ENCODE peak calls at places on chromosomes 16 and 17, in eight cellular contexts. I is SK-N-SH, P is HepG2, O is K562, Y is HL-60, V is GM12892, J is transverse colon, H is suprapubic skin. R is an unnamed sample.

GRCh38 chr16:72371307-72372081 is 199.5 kb upstream of the PMFBP1 start:
- DNase-seq in V (no peak), J (no peak), O (no peak), Y (peak), P (no peak), I (no peak), H (no peak), R (no peak)

GRCh38 chr17:41008811-41009210 is at the start of gene KRTAP3-1:
- DNase-seq in I (no peak), P (peak), H (no peak), O (no peak), J (no peak), V (no peak), Y (no peak), R (no peak)

GRCh38 chr16:3235856-3236669 is 1.1 kb upstream of the ZNF200 start:
- DNase-seq in O (peak), I (no peak), J (peak), H (no peak), V (no peak), P (no peak), Y (peak), R (peak)

GRCh38 chr16:70737377-70738082 is 51.7 kb upstream of the MTSS2 start:
- DNase-seq in P (no peak), Y (peak), H (peak), I (peak), V (peak), O (no peak), J (peak), R (peak)

GRCh38 chr17:76447931-76448652 is 4.9 kb downstream of the UBE2O start:
- DNase-seq in P (no peak), Y (no peak), J (no peak), H (no peak), I (peak), V (no peak), O (no peak), R (no peak)

GRCh38 chr17:27895940-27896535 is 2.9 kb upstream of the LYRM9 start:
- DNase-seq in I (no peak), H (no peak), P (no peak), O (no peak), J (no peak), V (no peak), Y (no peak), R (no peak)

GRCh38 chr17:47694818-47695663 is 1.1 kb downstream of the TBKBP1 start:
- DNase-seq in H (no peak), O (peak), Y (peak), J (peak), V (no peak), P (no peak), I (peak), R (peak)

GRCh38 chr17:73342057-73342522 is 30.3 kb upstream of the CDC42EP4 start:
- DNase-seq in I (peak), J (peak), V (no peak), H (peak), P (no peak), Y (no peak), O (no peak), R (peak)

GRCh38 chr17:81518785-81519283 is 6.2 kb upstream of the ACTG1 start:
- DNase-seq in H (no peak), V (no peak), J (peak), O (peak), P (no peak), I (no peak), Y (peak), R (no peak)

GRCh38 chr17:50627782-50628601 is 6.7 kb upstream of the ABCC3 start:
- DNase-seq in O (no peak), I (peak), P (peak), Y (no peak), H (no peak), J (peak), V (no peak), R (no peak)

GRCh38 chr17:73062726-73063125 is 29.8 kb downstream of the SLC39A11 start:
- DNase-seq in I (no peak), P (no peak), J (no peak), V (no peak), Y (no peak), O (no peak), H (no peak), R (no peak)

GRCh38 chr17:17146791-17147406 is 59.2 kb downstream of the PLD6 start:
- DNase-seq in P (peak), O (no peak), I (no peak), J (peak), H (no peak), Y (peak), V (no peak), R (no peak)

GRCh38 chr17:42182927-42183734 is 2.1 kb downstream of the HCRT start:
- DNase-seq in P (peak), J (no peak), H (no peak), V (no peak), O (peak), Y (no peak), I (no peak), R (no peak)

GRCh38 chr17:61354895-61355294 is 44.7 kb upstream of the TBX2 start:
- DNase-seq in V (no peak), I (no peak), P (no peak), Y (no peak), J (no peak), O (no peak), H (no peak), R (no peak)

DNA sequence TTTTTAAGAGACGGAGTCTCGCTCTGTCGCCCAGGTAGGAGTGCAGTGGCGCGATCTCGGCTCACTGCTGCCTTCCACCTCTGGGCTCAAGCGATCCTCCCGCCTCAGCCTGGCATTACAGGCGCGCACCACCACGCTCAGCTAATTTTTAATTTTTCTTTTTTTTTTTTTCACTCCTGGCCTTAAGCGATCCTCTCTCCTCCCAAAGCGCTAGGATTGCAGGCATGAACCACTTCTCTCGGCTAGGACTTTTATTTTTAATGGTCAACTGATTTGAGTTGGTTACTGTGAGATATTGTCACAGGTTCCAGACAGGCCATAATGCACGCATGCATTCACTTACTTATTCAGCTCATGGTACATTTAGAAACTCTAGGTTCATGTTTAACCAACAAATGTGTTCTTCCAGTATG is 888 bp downstream of the PIGW start:
- DNase-seq in Y (no peak), I (no peak), H (no peak), J (no peak), P (no peak), O (no peak), V (no peak), R (no peak)
- TF ChIP-seq POLR2AphosphoS5 in Y (no peak), I (no peak), H (no peak), J (no peak), P (no peak), O (no peak), V (no peak), R (no peak)

GRCh38 chr17:6450926-6451717 is 6.9 kb downstream of the PIMREG start:
- DNase-seq in V (no peak), Y (no peak), P (no peak), H (no peak), O (no peak), I (no peak), J (no peak), R (no peak)

GRCh38 chr17:6455321-6455705 is 11.1 kb downstream of the PIMREG start:
- DNase-seq in P (no peak), Y (no peak), H (no peak), I (peak), J (peak), V (no peak), O (no peak), R (no peak)

GRCh38 chr17:6452471-6453266 is 8.4 kb downstream of the PIMREG start:
- DNase-seq in J (no peak), Y (no peak), P (no peak), V (no peak), I (no peak), O (no peak), H (no peak), R (no peak)

GRCh38 chr17:6454495-6455320 is 10.5 kb downstream of the PIMREG start:
- DNase-seq in I (peak), Y (no peak), P (no peak), J (no peak), V (no peak), H (no peak), O (no peak), R (no peak)

DNA sequence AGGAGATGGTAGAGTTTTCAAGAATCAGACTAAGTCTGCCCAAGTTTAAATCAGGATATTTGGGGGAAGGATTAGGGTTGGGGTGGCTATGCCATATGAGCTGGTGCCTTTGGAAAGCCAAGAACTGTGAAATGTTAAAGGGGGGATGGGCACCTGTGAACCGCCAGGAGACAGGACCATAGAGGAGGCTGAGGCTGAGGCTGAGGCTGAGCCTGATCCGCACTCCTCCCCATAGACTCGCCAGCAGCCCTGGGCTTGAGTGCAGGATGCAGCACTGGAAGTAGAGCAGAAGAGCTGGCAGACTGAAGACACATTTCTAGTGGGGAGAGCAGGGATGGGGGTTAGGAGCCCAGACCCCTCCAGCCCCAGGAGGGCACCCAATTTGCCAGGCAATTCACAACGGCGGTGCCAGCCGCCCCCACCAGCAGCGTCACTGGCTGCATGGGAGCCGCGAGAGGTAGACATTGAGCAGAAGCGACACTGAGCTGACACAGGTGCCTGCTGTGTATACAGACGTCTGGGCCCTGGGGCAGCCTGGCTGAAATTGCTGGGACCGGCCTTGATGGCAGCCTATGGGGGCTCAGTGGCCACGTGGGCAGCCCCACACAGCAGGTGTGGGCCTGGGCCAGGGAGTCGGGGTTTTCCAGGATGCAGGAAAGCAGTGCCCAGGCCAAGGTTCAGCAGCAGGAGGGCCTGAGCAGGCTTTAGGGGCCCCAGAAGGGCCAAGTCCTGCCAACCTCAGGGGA is 9.2 kb downstream of the PIMREG start:
- DNase-seq in I (peak), V (no peak), J (no peak), H (no peak), P (no peak), O (no peak), Y (no peak), R (no peak)
- TF ChIP-seq POLR2AphosphoS5 in I (no peak), V (no peak), J (no peak), H (no peak), P (no peak), O (no peak), Y (no peak), R (no peak)

DNA sequence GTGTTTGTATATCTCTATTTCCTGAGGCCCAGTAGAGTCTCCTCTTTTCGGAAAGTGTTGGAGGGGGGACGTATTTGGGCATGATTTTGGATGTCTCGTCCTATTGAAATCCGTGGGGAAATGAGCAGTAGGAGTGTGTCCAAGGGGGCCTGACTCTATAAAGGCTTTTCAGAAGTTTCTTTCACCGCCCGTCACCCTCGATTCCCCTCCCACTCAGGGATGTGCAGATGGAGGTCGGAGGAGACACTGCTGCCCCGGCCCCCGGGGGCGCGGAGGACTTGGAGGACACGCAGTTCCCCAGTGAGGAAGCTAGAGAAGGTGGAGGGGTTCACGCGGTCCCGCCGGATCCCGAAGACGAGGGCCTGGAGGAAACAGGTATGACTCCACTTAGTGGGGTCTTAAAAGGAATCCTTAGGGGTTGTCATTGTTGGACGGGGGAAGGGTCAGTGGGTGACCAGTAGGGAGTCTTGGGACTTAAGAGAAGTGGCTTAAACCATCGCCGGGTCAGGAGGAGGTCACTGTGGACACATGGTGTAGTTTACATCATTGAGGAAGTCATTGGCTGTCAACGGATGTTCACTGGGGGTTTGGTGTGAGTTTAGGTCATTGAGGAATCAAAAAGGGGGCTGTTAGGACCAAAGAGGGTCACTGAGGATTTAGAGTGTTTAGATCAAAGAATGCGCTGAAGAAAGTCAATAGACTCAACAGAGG is 424 bp downstream of the MON1B start:
- DNase-seq in H (no peak), Y (peak), O (peak), J (peak), V (no peak), P (no peak), I (peak), R (no peak)
- TF ChIP-seq POLR2AphosphoS5 in H (no peak), Y (no peak), O (no peak), J (no peak), V (peak), P (no peak), I (no peak), R (no peak)

DNA sequence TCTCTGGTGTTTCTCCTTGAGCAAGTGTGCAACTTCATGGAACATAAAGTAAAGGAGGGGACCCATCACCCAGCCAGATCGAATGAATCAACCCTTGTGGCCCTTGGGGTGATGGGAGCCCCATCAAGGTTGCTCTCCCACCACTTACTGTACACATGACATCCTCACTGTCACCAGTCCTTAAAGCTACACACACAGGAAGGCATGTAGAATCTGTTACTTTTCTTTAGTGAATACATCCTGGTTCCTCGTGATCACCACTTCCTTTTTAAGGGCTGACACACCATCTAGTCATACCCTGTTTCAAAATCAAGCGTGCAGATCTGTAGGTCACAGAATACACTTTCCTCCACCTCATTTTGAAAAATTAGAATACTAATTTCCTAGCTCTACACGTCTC is 22.6 kb upstream of the MPHOSPH6 start:
- DNase-seq in Y (peak), H (no peak), I (no peak), J (no peak), P (no peak), V (no peak), O (no peak), R (no peak)
- TF ChIP-seq POLR2AphosphoS5 in Y (no peak), H (no peak), I (no peak), J (no peak), P (no peak), V (no peak), O (no peak), R (no peak)

GRCh38 chr17:78736526-78737079 is 45.5 kb downstream of the CYTH1 start:
- DNase-seq in O (peak), P (no peak), I (no peak), V (no peak), J (peak), H (peak), Y (peak), R (peak)
- TF ChIP-seq POLR2AphosphoS5 in O (no peak), P (no peak), I (no peak), V (no peak), J (peak), H (no peak), Y (no peak), R (peak)

GRCh38 chr17:21024024-21024423 is 18.8 kb downstream of the USP22 start:
- DNase-seq in J (no peak), I (no peak), Y (no peak), P (no peak), V (no peak), H (no peak), O (no peak), R (no peak)

GRCh38 chr17:21029032-21029431 is 13.8 kb downstream of the USP22 start:
- DNase-seq in H (no peak), P (no peak), J (no peak), O (no peak), I (no peak), Y (no peak), V (no peak), R (no peak)

GRCh38 chr17:21027031-21027430 is 15.8 kb downstream of the USP22 start:
- DNase-seq in P (no peak), J (no peak), V (no peak), H (no peak), O (no peak), Y (no peak), I (no peak), R (no peak)

GRCh38 chr17:21028192-21028591 is 14.6 kb downstream of the USP22 start:
- DNase-seq in I (no peak), Y (no peak), H (no peak), O (no peak), P (no peak), J (no peak), V (no peak), R (no peak)

GRCh38 chr17:21025446-21025845 is 17.4 kb downstream of the USP22 start:
- DNase-seq in Y (no peak), H (no peak), O (no peak), V (no peak), P (no peak), J (no peak), I (no peak), R (no peak)
- TF ChIP-seq POLR2AphosphoS5 in Y (no peak), H (no peak), O (no peak), V (no peak), P (no peak), J (no peak), I (no peak), R (no peak)

R was measured in prostate gland.